ENCODE peak calls at places on chromosomes 12 and 14, in nine cellular contexts. One of them, this sample, is unnamed.

GRCh38 chr14:21073921-21074320 is 3.8 kb downstream of the ARHGEF40 start:
- DNase-seq in kidney epithelial cell: no peak
- DNase-seq in foreskin fibroblast: no peak
- DNase-seq in BE2C: no peak
- DNase-seq in cardiac muscle cell: no peak
- DNase-seq in AG10803: no peak
- DNase-seq in left ventricle myocardium inferior: no peak
- DNase-seq in A549: no peak
- DNase-seq in colonic mucosa: no peak
- DNase-seq in this sample: no peak

GRCh38 chr12:27703720-27704452 is 6.7 kb upstream of the MRPS35 start:
- DNase-seq in kidney epithelial cell: peak
- DNase-seq in foreskin fibroblast: peak
- DNase-seq in BE2C: peak
- DNase-seq in cardiac muscle cell: peak
- DNase-seq in AG10803: peak
- DNase-seq in left ventricle myocardium inferior: peak
- DNase-seq in A549: peak
- DNase-seq in colonic mucosa: peak
- DNase-seq in this sample: peak

GRCh38 chr12:49970030-49970429 is 2.7 kb upstream of the AQP6 start:
- DNase-seq in kidney epithelial cell: no peak
- DNase-seq in foreskin fibroblast: no peak
- DNase-seq in BE2C: no peak
- DNase-seq in cardiac muscle cell: no peak
- DNase-seq in AG10803: no peak
- DNase-seq in left ventricle myocardium inferior: no peak
- DNase-seq in A549: no peak
- DNase-seq in colonic mucosa: no peak
- DNase-seq in this sample: no peak

GRCh38 chr12:59858508-59858907 is 262.7 kb downstream of the SLC16A7 start:
- DNase-seq in kidney epithelial cell: no peak
- DNase-seq in foreskin fibroblast: no peak
- DNase-seq in BE2C: no peak
- DNase-seq in cardiac muscle cell: no peak
- DNase-seq in AG10803: no peak
- DNase-seq in left ventricle myocardium inferior: no peak
- DNase-seq in A549: no peak
- DNase-seq in colonic mucosa: peak
- DNase-seq in this sample: no peak

GRCh38 chr12:83477289-83477688 is 790.6 kb downstream of the TMTC2 start:
- DNase-seq in kidney epithelial cell: no peak
- DNase-seq in foreskin fibroblast: no peak
- DNase-seq in BE2C: no peak
- DNase-seq in cardiac muscle cell: no peak
- DNase-seq in AG10803: no peak
- DNase-seq in left ventricle myocardium inferior: no peak
- DNase-seq in A549: no peak
- DNase-seq in colonic mucosa: no peak
- DNase-seq in this sample: no peak

GRCh38 chr12:15497621-15498285 is 175.4 kb downstream of the PTPRO start:
- DNase-seq in kidney epithelial cell: no peak
- DNase-seq in foreskin fibroblast: no peak
- DNase-seq in BE2C: no peak
- DNase-seq in cardiac muscle cell: no peak
- DNase-seq in AG10803: no peak
- DNase-seq in left ventricle myocardium inferior: no peak
- DNase-seq in A549: no peak
- DNase-seq in colonic mucosa: no peak
- DNase-seq in this sample: no peak

GRCh38 chr14:59897757-59898383 is 22.1 kb upstream of the LRRC9 start:
- DNase-seq in kidney epithelial cell: no peak
- DNase-seq in foreskin fibroblast: no peak
- DNase-seq in BE2C: peak
- DNase-seq in cardiac muscle cell: peak
- DNase-seq in AG10803: no peak
- DNase-seq in left ventricle myocardium inferior: no peak
- DNase-seq in A549: peak
- DNase-seq in colonic mucosa: peak
- DNase-seq in this sample: no peak

GRCh38 chr14:74988131-74988530 is 14.6 kb upstream of the EIF2B2 start:
- DNase-seq in kidney epithelial cell: peak
- DNase-seq in foreskin fibroblast: peak
- DNase-seq in BE2C: no peak
- DNase-seq in cardiac muscle cell: no peak
- DNase-seq in AG10803: peak
- DNase-seq in left ventricle myocardium inferior: no peak
- DNase-seq in A549: peak
- DNase-seq in colonic mucosa: no peak
- DNase-seq in this sample: no peak

GRCh38 chr12:13534645-13535398 is 338.3 kb downstream of the EMP1 start:
- DNase-seq in kidney epithelial cell: no peak
- DNase-seq in foreskin fibroblast: peak
- DNase-seq in BE2C: peak
- DNase-seq in cardiac muscle cell: peak
- DNase-seq in AG10803: peak
- DNase-seq in left ventricle myocardium inferior: peak
- DNase-seq in A549: peak
- DNase-seq in colonic mucosa: peak
- DNase-seq in this sample: no peak

GRCh38 chr14:83988274-83988673 is 1541.7 kb upstream of the FLRT2 start:
- DNase-seq in kidney epithelial cell: no peak
- DNase-seq in foreskin fibroblast: no peak
- DNase-seq in BE2C: no peak
- DNase-seq in cardiac muscle cell: no peak
- DNase-seq in AG10803: no peak
- DNase-seq in left ventricle myocardium inferior: no peak
- DNase-seq in A549: no peak
- DNase-seq in colonic mucosa: no peak
- DNase-seq in this sample: no peak

GRCh38 chr12:126747530-126748149 is 1519.3 kb upstream of the TMEM132C start:
- DNase-seq in kidney epithelial cell: no peak
- DNase-seq in foreskin fibroblast: no peak
- DNase-seq in BE2C: no peak
- DNase-seq in cardiac muscle cell: peak
- DNase-seq in AG10803: peak
- DNase-seq in left ventricle myocardium inferior: peak
- DNase-seq in A549: peak
- DNase-seq in colonic mucosa: peak
- DNase-seq in this sample: no peak

DNA sequence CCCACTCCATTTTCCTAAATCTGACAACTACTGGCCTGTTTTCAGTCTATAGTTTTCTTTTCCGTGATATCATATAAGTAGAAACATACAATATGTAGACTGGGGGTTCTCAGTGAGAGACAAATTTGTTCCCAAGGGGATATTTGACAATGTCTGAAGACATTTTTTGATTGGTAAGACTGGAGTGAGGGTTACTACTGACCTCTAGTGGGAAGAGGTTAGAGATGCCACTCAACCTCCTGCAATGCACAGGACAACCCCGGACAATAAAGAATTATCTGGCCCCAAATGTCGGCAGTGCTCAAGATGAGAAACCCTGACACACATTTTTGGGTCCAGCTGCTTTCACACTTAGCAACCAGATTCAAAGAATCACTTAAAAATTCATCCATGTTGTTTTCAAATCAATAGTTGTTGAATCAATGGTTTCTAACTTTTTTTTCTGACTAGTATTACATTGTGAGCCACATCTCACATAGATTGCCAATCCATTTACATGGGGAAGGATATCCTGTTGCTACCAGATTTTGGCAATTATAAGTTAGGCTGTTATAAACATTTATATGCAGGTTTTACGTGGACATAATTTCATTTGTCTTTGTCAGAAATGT is 307.1 kb downstream of the RPL10L start:
- DNase-seq in kidney epithelial cell: no peak
- DNase-seq in foreskin fibroblast: no peak
- DNase-seq in BE2C: peak
- DNase-seq in cardiac muscle cell: peak
- DNase-seq in AG10803: no peak
- DNase-seq in left ventricle myocardium inferior: no peak
- DNase-seq in A549: peak
- DNase-seq in colonic mucosa: no peak
- DNase-seq in this sample: no peak
- TF ChIP-seq CTCF in kidney epithelial cell: peak
- TF ChIP-seq CTCF in foreskin fibroblast: peak
- TF ChIP-seq CTCF in BE2C: peak
- TF ChIP-seq CTCF in cardiac muscle cell: peak
- TF ChIP-seq CTCF in AG10803: peak
- TF ChIP-seq CTCF in left ventricle myocardium inferior: no peak
- TF ChIP-seq CTCF in A549: peak
- TF ChIP-seq CTCF in colonic mucosa: peak
- TF ChIP-seq CTCF in this sample: peak

GRCh38 chr14:91060472-91061308 is at the start of gene RPS6KA5:
- DNase-seq in kidney epithelial cell: peak
- DNase-seq in foreskin fibroblast: peak
- DNase-seq in BE2C: peak
- DNase-seq in cardiac muscle cell: peak
- DNase-seq in AG10803: peak
- DNase-seq in left ventricle myocardium inferior: peak
- DNase-seq in A549: peak
- DNase-seq in colonic mucosa: peak
- DNase-seq in this sample: peak
- H3K4me3 ChIP-seq in kidney epithelial cell: peak
- H3K4me3 ChIP-seq in foreskin fibroblast: peak
- H3K4me3 ChIP-seq in BE2C: peak
- H3K4me3 ChIP-seq in cardiac muscle cell: peak
- H3K4me3 ChIP-seq in AG10803: peak
- H3K4me3 ChIP-seq in left ventricle myocardium inferior: peak
- H3K4me3 ChIP-seq in A549: peak
- H3K4me3 ChIP-seq in colonic mucosa: peak
- H3K4me3 ChIP-seq in this sample: peak

DNA sequence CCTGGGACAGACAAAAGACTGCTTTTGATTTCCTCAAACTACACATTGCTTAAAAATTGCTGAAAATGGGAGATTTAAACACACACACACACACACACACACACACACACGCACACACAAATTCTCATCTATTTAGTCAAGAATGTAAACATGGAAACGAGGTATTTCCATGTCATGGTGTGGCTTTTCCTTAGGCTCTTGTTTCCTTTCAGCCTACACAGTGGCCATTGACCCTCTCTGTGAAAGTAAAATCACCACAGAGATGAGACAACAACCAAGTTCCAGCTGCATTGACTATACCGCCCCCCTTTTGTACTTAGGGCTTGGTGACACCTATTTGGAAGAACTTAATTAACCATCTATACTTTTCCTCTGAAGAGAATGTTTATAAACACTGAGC is 41.9 kb downstream of the TTC8 start:
- DNase-seq in kidney epithelial cell: no peak
- DNase-seq in foreskin fibroblast: no peak
- DNase-seq in BE2C: no peak
- DNase-seq in cardiac muscle cell: no peak
- DNase-seq in AG10803: peak
- DNase-seq in left ventricle myocardium inferior: no peak
- DNase-seq in A549: no peak
- DNase-seq in colonic mucosa: no peak
- DNase-seq in this sample: no peak
- TF ChIP-seq CTCF in kidney epithelial cell: no peak
- TF ChIP-seq CTCF in foreskin fibroblast: no peak
- TF ChIP-seq CTCF in BE2C: no peak
- TF ChIP-seq CTCF in cardiac muscle cell: no peak
- TF ChIP-seq CTCF in AG10803: no peak
- TF ChIP-seq CTCF in left ventricle myocardium inferior: no peak
- TF ChIP-seq CTCF in A549: no peak
- TF ChIP-seq CTCF in colonic mucosa: no peak
- TF ChIP-seq CTCF in this sample: no peak

DNA sequence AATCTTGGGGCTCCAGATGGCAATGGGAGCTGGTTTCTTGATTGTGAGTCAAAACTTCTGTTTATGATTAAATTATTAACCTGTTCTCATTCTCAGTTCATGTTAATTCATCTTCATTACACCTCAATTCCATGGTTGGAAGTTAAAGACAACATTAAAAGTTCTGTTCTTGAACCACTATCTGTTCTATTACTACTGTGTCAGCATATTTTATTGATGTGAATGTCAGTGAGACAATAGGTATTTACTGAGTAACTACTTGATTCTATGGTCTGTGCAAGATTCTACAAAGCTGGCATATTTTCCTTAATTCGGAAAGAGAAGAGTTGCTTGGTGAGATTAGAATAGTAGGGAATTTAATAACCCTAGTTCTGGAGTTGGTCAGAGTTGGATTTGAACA is 113.0 kb downstream of the TSHR start:
- DNase-seq in kidney epithelial cell: no peak
- DNase-seq in foreskin fibroblast: no peak
- DNase-seq in BE2C: no peak
- DNase-seq in cardiac muscle cell: no peak
- DNase-seq in AG10803: no peak
- DNase-seq in left ventricle myocardium inferior: no peak
- DNase-seq in A549: no peak
- DNase-seq in colonic mucosa: no peak
- DNase-seq in this sample: no peak
- H3K4me3 ChIP-seq in kidney epithelial cell: no peak
- H3K4me3 ChIP-seq in foreskin fibroblast: no peak
- H3K4me3 ChIP-seq in BE2C: no peak
- H3K4me3 ChIP-seq in cardiac muscle cell: no peak
- H3K4me3 ChIP-seq in AG10803: no peak
- H3K4me3 ChIP-seq in left ventricle myocardium inferior: no peak
- H3K4me3 ChIP-seq in A549: no peak
- H3K4me3 ChIP-seq in colonic mucosa: no peak
- H3K4me3 ChIP-seq in this sample: no peak